ENCODE peak calls at places on chromosomes 4 and X, in seven cellular contexts. H, R, M, D, G, L and P are unnamed samples.

GRCh38 chr4:30714408-30715031 is 5.6 kb upstream of the PCDH7 start:
- DNase-seq in R (peak; percentile 73), L (no peak), D (peak; percentile 39), M (peak; percentile 42), G (peak; percentile 38), H (no peak), P (no peak)

GRCh38 chr4:142353149-142353738 is 492.9 kb downstream of the INPP4B start:
- DNase-seq in H (no peak), G (peak; percentile 59), D (peak; percentile 10), M (peak; percentile 63), L (no peak), R (peak; percentile 8), P (no peak)

GRCh38 chrX:95974885-95975284 is 709.8 kb upstream of the DIAPH2 start:
- DNase-seq in M (no peak), G (no peak), L (no peak), D (no peak), H (no peak), R (no peak), P (no peak)

GRCh38 chrX:68719904-68720614 is 72.6 kb downstream of the STARD8 start:
- DNase-seq in R (no peak), G (no peak), L (no peak), D (peak; percentile 33), H (no peak), M (no peak), P (no peak)

GRCh38 chr4:11011249-11011648 is 326.7 kb upstream of the CLNK start:
- DNase-seq in H (no peak), D (no peak), R (no peak), G (no peak), M (no peak), L (no peak), P (no peak)

GRCh38 chr4:102867278-102868152 is 1.3 kb upstream of the CISD2 start:
- DNase-seq in M (no peak), D (no peak), L (no peak), R (no peak), G (no peak), H (no peak), P (no peak)

GRCh38 chr4:1250527-1250812 is 1.5 kb upstream of the CTBP1 start:
- DNase-seq in R (no peak), H (peak; percentile 66), M (no peak), G (no peak), L (no peak), D (no peak), P (no peak)

GRCh38 chrX:109393859-109394258 is 88.0 kb downstream of the GUCY2F start:
- DNase-seq in H (no peak), M (no peak), R (no peak), G (peak; percentile 12), D (peak; percentile 6), L (no peak), P (no peak)

GRCh38 chr4:185710487-185710995 is 101.5 kb downstream of the SORBS2 start:
- DNase-seq in H (no peak), D (no peak), G (peak; percentile 93), R (no peak), L (no peak), M (peak; percentile 69), P (no peak)

GRCh38 chrX:105221374-105221773 is 880 bp upstream of the TEX13A start:
- DNase-seq in G (no peak), R (no peak), H (no peak), L (no peak), D (no peak), M (no peak), P (no peak)

GRCh38 chrX:20522420-20522819 is 255.7 kb upstream of the RPS6KA3 start:
- DNase-seq in H (no peak), D (no peak), R (no peak), M (no peak), G (no peak), L (no peak), P (no peak)

GRCh38 chrX:103275947-103276567 is 493 bp downstream of the TCEAL5 start:
- DNase-seq in L (no peak), M (no peak), G (no peak), H (no peak), R (no peak), D (no peak), P (no peak)

GRCh38 chr4:105399535-105400161 is 74.2 kb downstream of the PPA2 start:
- DNase-seq in R (no peak), L (no peak), D (no peak), H (no peak), M (peak; percentile 83), G (peak; percentile 86), P (no peak)

GRCh38 chr4:169017971-169018370 is 7.9 kb upstream of the CBR4 start:
- DNase-seq in D (no peak), H (no peak), G (no peak), R (no peak), L (no peak), M (no peak), P (peak; percentile 33)

GRCh38 chr4:136329042-136329662 is 1203.1 kb downstream of the PCDH18 start:
- DNase-seq in M (no peak), R (no peak), G (peak; percentile 2), D (no peak), H (no peak), L (no peak), P (no peak)

GRCh38 chrX:39891781-39892180 is 206.0 kb downstream of the BCOR start:
- DNase-seq in L (no peak), G (peak; percentile 81), D (no peak), M (no peak), H (no peak), R (no peak), P (no peak)

GRCh38 chr4:83605744-83606172 is 69.8 kb downstream of the GPAT3 start:
- DNase-seq in G (no peak), H (no peak), L (no peak), R (no peak), D (no peak), M (no peak), P (no peak)

GRCh38 chr4:2788532-2789103 is 4.3 kb upstream of the SH3BP2 start:
- DNase-seq in D (peak; percentile 44), M (no peak), R (no peak), L (peak; percentile 36), G (no peak), H (no peak), P (no peak)

GRCh38 chr4:116413222-116413621 is 672.2 kb downstream of the TRAM1L1 start:
- DNase-seq in M (no peak), R (no peak), D (no peak), L (no peak), H (no peak), G (no peak), P (no peak)

GRCh38 chr4:168693750-168694470 is 197.1 kb downstream of the PALLD start:
- DNase-seq in D (no peak), L (no peak), G (no peak), R (no peak), H (no peak), M (peak; percentile 27), P (no peak)

GRCh38 chr4:88672987-88673386 is 24.6 kb downstream of the NAP1L5 start:
- DNase-seq in D (peak; percentile 19), M (no peak), L (no peak), R (peak; percentile 44), H (no peak), G (peak; percentile 10), P (no peak)

GRCh38 chr4:75895744-75896314 is 6.4 kb downstream of the PPEF2 start:
- DNase-seq in R (no peak), H (no peak), L (no peak), G (peak; percentile 11), M (no peak), D (peak; percentile 65), P (no peak)

GRCh38 chr4:173807347-173807746 is 277.3 kb upstream of the HAND2 start:
- DNase-seq in H (no peak), L (peak; percentile 37), G (no peak), M (no peak), D (no peak), R (no peak), P (no peak)

DNA sequence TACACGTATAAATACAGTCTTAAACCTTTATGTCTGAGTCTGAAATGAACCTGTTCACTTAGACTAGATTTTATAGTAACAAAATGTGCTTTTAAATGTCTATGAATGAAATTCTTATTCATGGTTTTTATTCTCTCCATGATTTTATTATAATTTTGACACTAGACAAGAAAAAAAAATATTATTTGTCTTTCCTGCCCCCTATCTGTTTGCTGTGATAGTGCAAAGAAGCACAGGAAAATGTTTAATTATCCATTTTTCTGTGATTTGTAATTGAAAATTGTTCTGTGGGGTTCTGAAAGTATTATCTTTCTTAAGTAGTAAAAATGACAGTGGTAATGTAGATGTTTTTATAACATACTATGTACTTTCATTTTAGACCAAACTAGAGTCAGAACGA is 52.0 kb downstream of the INTS6L start:
- DNase-seq in H (no peak), L (no peak), R (no peak), G (no peak), M (no peak), D (no peak), P (no peak)
- TF ChIP-seq CTCF in H (peak; percentile 71), L (peak; percentile 5), R (peak; percentile 55), G (peak; percentile 47), M (peak; percentile 17), D (peak; percentile 37), P (peak; percentile 48)

GRCh38 chr4:7806724-7807123 is 132.9 kb downstream of the AFAP1 start:
- DNase-seq in H (no peak), R (no peak), L (no peak), M (peak; percentile 49), G (no peak), D (no peak), P (no peak)

GRCh38 chr4:7808181-7808580 is 131.5 kb downstream of the AFAP1 start:
- DNase-seq in L (no peak), D (no peak), G (no peak), R (no peak), M (no peak), H (no peak), P (no peak)

GRCh38 chr4:7808752-7809151 is 130.9 kb downstream of the AFAP1 start:
- DNase-seq in L (no peak), D (no peak), M (peak; percentile 84), G (peak; percentile 70), H (no peak), R (no peak), P (no peak)

GRCh38 chr4:7806080-7806630 is 133.5 kb downstream of the AFAP1 start:
- DNase-seq in D (no peak), R (no peak), G (no peak), L (peak; percentile 68), H (no peak), M (peak; percentile 70), P (no peak)

GRCh38 chr4:7807351-7807921 is 132.2 kb downstream of the AFAP1 start:
- DNase-seq in M (no peak), L (no peak), D (no peak), H (no peak), R (no peak), G (no peak), P (no peak)
- TF ChIP-seq CTCF in M (no peak), L (no peak), D (no peak), H (no peak), R (no peak), G (no peak), P (no peak)

DNA sequence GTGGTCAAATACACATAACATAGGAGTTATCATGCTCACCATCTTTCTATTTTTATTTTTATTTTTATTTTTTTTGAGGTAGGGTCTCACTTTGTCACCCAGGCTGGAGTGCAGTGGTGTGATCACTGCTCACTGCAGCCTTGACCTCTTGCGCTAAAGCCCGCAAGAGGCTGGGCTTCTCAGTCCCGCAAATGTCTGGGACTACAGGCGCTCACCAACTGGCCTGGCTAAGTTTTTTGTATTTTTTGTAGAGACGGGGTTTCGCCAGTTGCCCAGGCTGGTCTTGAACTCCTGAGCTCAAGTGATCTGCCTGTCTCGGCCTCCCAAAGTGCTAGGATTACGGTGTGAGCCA is 295 bp upstream of the TLR10 start:
- DNase-seq in R (no peak), G (no peak), M (no peak), L (no peak), D (no peak), H (no peak), P (no peak)
- TF ChIP-seq CTCF in R (no peak), G (no peak), M (no peak), L (no peak), D (no peak), H (peak; percentile 8), P (no peak)

GRCh38 chr4:24472514-24473308 is 111.6 kb downstream of the DHX15 start:
- DNase-seq in G (peak; percentile 78), L (peak; percentile 79), D (peak; percentile 79), M (peak; percentile 77), R (peak; percentile 87), H (peak; percentile 90), P (peak; percentile 61)
- TF ChIP-seq CTCF in G (peak; percentile 69), L (peak; percentile 74), D (peak; percentile 81), M (peak; percentile 27), R (peak; percentile 82), H (peak; percentile 86), P (peak; percentile 58)